ENCODE peak calls at places on chromosomes 5 and 9, in four cellular contexts. W is mucosa of descending colon; I is CD8-positive, alpha-beta T cell; Y is heart right ventricle. T is an unnamed sample.
A peak's percentile ranks its signal among the peaks of the same experiment; 100 is the strongest.

GRCh38 chr5:60415443-60415842 is 284.5 kb downstream of the DEPDC1B start:
- DNase-seq in I (no peak), Y (no peak), W (no peak), T (no peak)

GRCh38 chr5:54656261-54656728 is 138.7 kb downstream of the SNX18 start:
- DNase-seq in Y (no peak), W (no peak), I (no peak), T (no peak)

GRCh38 chr5:141747646-141748229 is 65.7 kb upstream of the ARAP3 start:
- DNase-seq in W (no peak), Y (no peak), I (no peak), T (no peak)

GRCh38 chr9:125966959-125967711 is 220.0 kb downstream of the PBX3 start:
- DNase-seq in I (no peak), Y (no peak), W (no peak), T (no peak)

GRCh38 chr5:8961219-8961618 is 584.7 kb downstream of the SEMA5A start:
- DNase-seq in Y (no peak), I (no peak), W (no peak), T (no peak)

GRCh38 chr9:136013524-136014034 is 52.4 kb upstream of the UBAC1 start:
- DNase-seq in Y (no peak), I (no peak), W (no peak), T (no peak)

GRCh38 chr5:151085517-151086031 is 4.7 kb upstream of the TNIP1 start:
- DNase-seq in Y (peak; percentile 52), W (peak; percentile 78), I (no peak), T (no peak)

GRCh38 chr9:78430387-78430786 is 133.5 kb downstream of the PSAT1 start:
- DNase-seq in I (no peak), W (no peak), Y (no peak), T (no peak)

GRCh38 chr9:36928670-36929349 is 105.3 kb downstream of the PAX5 start:
- DNase-seq in I (no peak), W (no peak), Y (no peak), T (peak; percentile 26)

GRCh38 chr5:141528401-141528984 is 39.6 kb downstream of the PCDHGC5 start:
- DNase-seq in Y (peak; percentile 40), I (no peak), W (no peak), T (no peak)

GRCh38 chr5:74624501-74624900 is 16.0 kb downstream of the ENC1 start:
- DNase-seq in I (no peak), W (no peak), Y (no peak), T (no peak)

GRCh38 chr5:9278925-9279603 is 266.8 kb downstream of the SEMA5A start:
- DNase-seq in W (no peak), I (no peak), Y (no peak), T (no peak)

GRCh38 chr5:56290378-56291057 is 57.4 kb upstream of the ANKRD55 start:
- DNase-seq in Y (no peak), W (no peak), I (no peak), T (no peak)

GRCh38 chr9:88537743-88538055 is 2.7 kb downstream of the NXNL2 start:
- DNase-seq in Y (peak; percentile 25), W (peak; percentile 44), I (peak; percentile 13), T (peak; percentile 77)

GRCh38 chr5:93436083-93436482 is 144.9 kb downstream of the NR2F1-AS1 start:
- DNase-seq in W (no peak), I (no peak), Y (no peak), T (no peak)

GRCh38 chr9:137070906-137071275 is 534 bp upstream of the SAPCD2 start:
- DNase-seq in I (no peak), W (no peak), Y (peak; percentile 74), T (no peak)

GRCh38 chr5:6573651-6574101 is 59.2 kb downstream of the NSUN2 start:
- DNase-seq in Y (no peak), I (no peak), W (no peak), T (no peak)

GRCh38 chr5:149432861-149433462 is 53.9 kb upstream of the IL17B start:
- DNase-seq in I (no peak), W (no peak), Y (no peak), T (no peak)

GRCh38 chr5:149432377-149432776 is 53.3 kb upstream of the IL17B start:
- DNase-seq in W (no peak), I (no peak), Y (no peak), T (no peak)

GRCh38 chr5:149428032-149428431 is 48.9 kb upstream of the IL17B start:
- DNase-seq in W (no peak), Y (no peak), I (no peak), T (no peak)

GRCh38 chr5:149427374-149427773 is 48.3 kb upstream of the IL17B start:
- DNase-seq in Y (no peak), I (no peak), W (no peak), T (no peak)

DNA sequence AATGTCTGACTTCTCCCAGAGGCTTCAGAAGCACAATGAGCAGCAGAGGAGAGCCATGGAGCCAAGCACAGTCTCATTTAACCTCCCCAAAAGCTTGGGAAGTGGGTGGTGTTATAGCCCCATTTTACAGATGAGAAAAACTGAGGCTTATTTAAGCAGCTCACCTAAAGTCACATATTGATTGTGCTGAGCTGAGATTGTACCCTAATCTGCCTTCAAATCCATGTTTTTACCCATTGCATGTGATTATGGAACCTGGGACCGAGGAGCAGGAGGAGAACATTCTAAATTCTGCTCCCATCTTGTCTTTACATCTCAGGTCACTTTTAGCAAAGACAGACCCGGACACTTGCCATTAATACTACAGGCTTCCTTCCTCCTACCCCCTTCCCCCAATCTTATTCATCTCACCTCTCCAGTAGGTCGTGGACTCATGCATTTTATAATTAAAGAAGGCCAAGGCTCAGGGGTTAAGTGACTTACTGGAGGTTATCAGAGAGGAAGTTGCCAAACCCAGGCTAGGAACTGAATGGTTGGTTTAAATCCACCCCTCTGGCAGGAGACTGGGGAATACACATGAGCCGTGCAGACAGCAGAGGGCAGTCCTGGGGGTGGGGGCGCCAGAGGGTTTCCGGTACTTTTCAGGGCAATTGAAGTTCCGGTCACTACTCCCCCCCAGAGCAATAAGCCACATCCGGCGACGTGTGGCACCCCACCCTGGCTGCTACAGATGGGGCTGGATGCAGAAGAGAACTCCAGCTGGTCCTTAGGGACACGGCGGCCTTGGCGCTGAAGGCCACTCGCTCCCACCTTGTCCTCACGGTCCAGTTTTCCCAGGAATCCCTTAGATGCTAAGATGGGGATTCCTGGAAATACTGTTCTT is 51.0 kb upstream of the IL17B start:
- DNase-seq in I (no peak), Y (peak; percentile 72), W (no peak), T (no peak)
- H3K4me3 ChIP-seq in I (no peak overlapping the region), Y (no peak overlapping the region), W (no peak overlapping the region), T (no peak overlapping the region)

DNA sequence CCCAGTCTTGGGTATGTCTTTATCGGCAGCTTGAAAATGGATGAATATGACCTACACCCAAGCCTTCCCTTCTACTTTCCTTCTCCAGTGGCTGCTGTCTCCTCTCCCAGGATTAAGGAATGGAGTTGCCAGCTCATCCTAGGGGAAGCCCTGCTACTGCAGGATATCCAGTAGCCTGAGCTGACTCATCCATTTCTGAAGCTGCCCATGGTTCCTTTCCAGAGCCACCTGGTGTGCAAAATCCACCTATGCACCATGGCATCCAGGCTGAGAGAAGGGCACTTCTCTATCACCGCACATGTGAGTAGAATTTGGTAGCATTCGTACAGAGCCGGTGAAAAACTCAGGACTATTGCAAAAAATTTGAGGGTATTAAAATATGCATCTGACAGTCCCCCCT is 290.8 kb downstream of the YTHDC2 start:
- DNase-seq in I (no peak), W (no peak), Y (no peak), T (no peak)
- H3K4me3 ChIP-seq in I (no peak overlapping the region), W (no peak overlapping the region), Y (no peak overlapping the region), T (no peak overlapping the region)

GRCh38 chr5:146013761-146014160 is 77.4 kb downstream of the SH3RF2 start:
- DNase-seq in W (no peak), Y (no peak), I (no peak), T (no peak)

GRCh38 chr5:146015001-146015400 is 78.6 kb downstream of the SH3RF2 start:
- DNase-seq in W (no peak), Y (no peak), I (no peak), T (no peak)

GRCh38 chr5:146020100-146020499 is 83.7 kb downstream of the SH3RF2 start:
- DNase-seq in Y (no peak), I (no peak), W (no peak), T (no peak)

GRCh38 chr5:146018461-146019375 is 82.3 kb downstream of the SH3RF2 start:
- DNase-seq in W (no peak), I (no peak), Y (no peak), T (no peak)

GRCh38 chr5:146016764-146017484 is 80.5 kb downstream of the SH3RF2 start:
- DNase-seq in W (no peak), I (no peak), Y (no peak), T (no peak)
- H3K4me3 ChIP-seq in W (no peak overlapping the region), I (no peak overlapping the region), Y (no peak overlapping the region), T (no peak overlapping the region)

DNA sequence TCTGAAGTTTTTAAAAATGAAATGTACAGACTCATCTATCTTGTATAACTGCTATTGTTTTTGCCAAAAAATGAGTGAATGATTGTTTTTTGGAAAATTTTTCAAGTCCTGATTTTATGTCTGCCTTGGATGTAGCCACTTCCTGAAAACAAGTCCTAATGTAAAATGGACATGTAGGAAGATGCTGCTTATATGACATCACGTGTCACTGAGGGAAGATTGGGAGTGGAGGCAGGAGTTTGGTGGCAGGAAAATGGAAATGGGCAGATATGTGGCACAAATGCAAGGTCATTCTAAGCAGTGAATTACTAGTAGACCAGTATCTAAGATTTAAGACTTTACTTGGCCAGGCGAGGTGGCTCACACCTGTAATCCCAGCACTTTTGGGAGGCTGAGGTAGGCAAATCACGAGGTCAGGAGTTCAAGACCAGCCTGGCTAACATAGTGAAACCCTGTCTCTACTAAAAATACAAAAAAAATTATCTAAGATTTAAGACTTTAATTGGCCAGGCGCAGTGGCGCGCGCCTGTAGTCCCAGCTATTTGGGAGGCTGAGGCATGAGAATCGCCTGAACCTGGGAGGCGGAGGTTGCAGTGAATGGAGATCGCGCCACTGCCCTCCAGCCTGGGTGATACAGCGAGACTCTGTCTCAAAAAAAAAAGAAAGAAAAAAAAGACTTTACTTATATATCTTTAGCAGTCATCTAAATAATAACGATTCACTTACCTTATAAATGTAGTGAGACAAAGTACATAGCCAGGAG is 3.4 kb downstream of the DAPK1 start:
- DNase-seq in W (no peak), Y (no peak), I (no peak), T (no peak)
- H3K4me3 ChIP-seq in W (no peak overlapping the region), Y (no peak overlapping the region), I (no peak overlapping the region), T (no peak overlapping the region)

DNA sequence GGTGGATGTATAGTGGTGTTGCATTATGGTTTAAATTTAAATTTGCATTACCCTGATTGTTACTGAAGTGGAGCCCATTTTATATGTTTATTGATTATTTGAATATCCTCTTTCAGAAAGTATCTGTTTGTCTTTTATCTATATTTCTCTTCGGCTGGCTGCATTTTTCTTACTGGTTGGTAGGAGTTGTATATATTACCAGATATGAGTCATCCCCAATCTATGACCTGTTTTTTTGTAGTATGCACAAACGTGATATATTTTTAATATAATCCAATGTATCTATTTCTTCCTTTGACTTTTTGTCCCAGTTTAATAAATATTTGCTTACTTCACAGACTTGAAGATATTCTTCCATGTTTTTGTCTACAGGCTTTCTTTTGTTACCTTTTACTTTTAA is 29.3 kb upstream of the CAMK4 start:
- DNase-seq in W (no peak), I (no peak), Y (no peak), T (no peak)
- H3K4me3 ChIP-seq in W (no peak overlapping the region), I (no peak overlapping the region), Y (no peak overlapping the region), T (no peak overlapping the region)

DNA sequence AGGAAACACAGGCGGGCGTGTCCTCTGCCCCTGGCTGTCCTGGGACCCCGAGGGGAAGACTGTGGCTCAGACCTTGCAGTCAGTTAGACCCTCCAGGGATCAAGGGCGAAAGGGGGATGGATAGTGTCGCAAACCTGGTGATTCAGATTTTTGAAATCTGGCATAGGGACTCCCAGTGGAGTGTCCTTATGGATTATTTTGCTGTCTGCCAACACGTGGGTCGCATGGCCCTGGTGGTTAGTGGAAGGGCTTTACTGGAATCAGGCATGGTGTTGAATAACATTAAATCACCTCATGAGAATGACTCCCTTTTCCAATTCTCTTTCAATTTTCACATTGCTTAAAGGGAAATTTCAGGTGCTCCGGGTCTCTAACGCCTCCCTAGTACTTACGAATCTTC is 35.0 kb upstream of the NTNG2 start:
- DNase-seq in I (no peak), W (no peak), Y (no peak), T (no peak)
- H3K4me3 ChIP-seq in I (no peak overlapping the region), W (no peak overlapping the region), Y (no peak overlapping the region), T (no peak overlapping the region)

GRCh38 chr9:14345586-14346237 is 31.8 kb upstream of the NFIB start:
- DNase-seq in I (no peak), Y (no peak), W (no peak), T (no peak)
- H3K4me3 ChIP-seq in I (no peak overlapping the region), Y (no peak overlapping the region), W (no peak overlapping the region), T (no peak overlapping the region)

T was measured in skeletal muscle cell.